ENCODE peak calls at places on chromosomes 12 and 14, in four cellular contexts. One of them, this sample, is unnamed.

GRCh38 chr14:105019861-105020814 is 745 bp downstream of the CDCA4 start:
- DNase-seq in HEK293T: peak
- DNase-seq in HepG2: no peak
- DNase-seq in K562: peak
- DNase-seq in this sample: peak

GRCh38 chr14:52268191-52269061 is 928 bp downstream of the PTGDR start:
- DNase-seq in K562: no peak
- DNase-seq in HepG2: no peak
- DNase-seq in HEK293T: no peak
- DNase-seq in this sample: peak

GRCh38 chr14:73944432-73945158 is 5.3 kb downstream of the FAM161B start:
- DNase-seq in HepG2: no peak
- DNase-seq in K562: no peak
- DNase-seq in HEK293T: no peak
- DNase-seq in this sample: no peak

GRCh38 chr12:31324116-31324844 is 1.7 kb downstream of the SINHCAF start:
- DNase-seq in K562: peak
- DNase-seq in HepG2: peak
- DNase-seq in HEK293T: peak
- DNase-seq in this sample: peak

GRCh38 chr12:54421873-54422250 is 2.8 kb upstream of the ITGA5 start:
- DNase-seq in HepG2: no peak
- DNase-seq in K562: no peak
- DNase-seq in HEK293T: no peak
- DNase-seq in this sample: no peak

GRCh38 chr14:29458547-29458946 is 469.1 kb downstream of the PRKD1 start:
- DNase-seq in HEK293T: no peak
- DNase-seq in K562: no peak
- DNase-seq in HepG2: no peak
- DNase-seq in this sample: no peak

GRCh38 chr12:70197362-70197744 is 45.9 kb upstream of the CNOT2 start:
- DNase-seq in HEK293T: no peak
- DNase-seq in K562: no peak
- DNase-seq in HepG2: no peak
- DNase-seq in this sample: no peak

GRCh38 chr12:52005903-52006703 is 643 bp upstream of the TAMALIN start:
- DNase-seq in HepG2: no peak
- DNase-seq in K562: no peak
- DNase-seq in HEK293T: no peak
- DNase-seq in this sample: peak

GRCh38 chr12:85156569-85156968 is 120.4 kb downstream of the LRRIQ1 start:
- DNase-seq in HepG2: no peak
- DNase-seq in HEK293T: no peak
- DNase-seq in K562: no peak
- DNase-seq in this sample: no peak

GRCh38 chr12:20376984-20377383 is 8.6 kb downstream of the PDE3A start:
- DNase-seq in K562: no peak
- DNase-seq in HEK293T: no peak
- DNase-seq in HepG2: no peak
- DNase-seq in this sample: no peak

GRCh38 chr12:131862994-131863710 is 31.3 kb upstream of the ULK1 start:
- DNase-seq in HEK293T: no peak
- DNase-seq in HepG2: no peak
- DNase-seq in K562: peak
- DNase-seq in this sample: no peak

GRCh38 chr12:50070314-50071060 is 13.1 kb downstream of the ASIC1 start:
- DNase-seq in K562: peak
- DNase-seq in HepG2: peak
- DNase-seq in HEK293T: peak
- DNase-seq in this sample: peak

GRCh38 chr14:36556811-36557433 is 25.5 kb downstream of the NKX2-8 start:
- DNase-seq in K562: peak
- DNase-seq in HEK293T: peak
- DNase-seq in HepG2: peak
- DNase-seq in this sample: peak

GRCh38 chr12:77402726-77403125 is 337.4 kb upstream of the E2F7 start:
- DNase-seq in HepG2: no peak
- DNase-seq in HEK293T: no peak
- DNase-seq in K562: no peak
- DNase-seq in this sample: no peak

GRCh38 chr14:101962503-101962874 is 1.9 kb upstream of the DYNC1H1 start:
- DNase-seq in K562: peak
- DNase-seq in HepG2: peak
- DNase-seq in HEK293T: no peak
- DNase-seq in this sample: no peak

GRCh38 chr12:41121374-41121773 is 66.7 kb upstream of the PDZRN4 start:
- DNase-seq in HEK293T: no peak
- DNase-seq in K562: no peak
- DNase-seq in HepG2: no peak
- DNase-seq in this sample: no peak

GRCh38 chr14:81289516-81289915 is 68.8 kb upstream of the GTF2A1 start:
- DNase-seq in K562: no peak
- DNase-seq in HEK293T: no peak
- DNase-seq in HepG2: no peak
- DNase-seq in this sample: no peak

GRCh38 chr12:11795192-11795909 is 145.9 kb downstream of the ETV6 start:
- DNase-seq in HEK293T: no peak
- DNase-seq in HepG2: no peak
- DNase-seq in K562: no peak
- DNase-seq in this sample: no peak

GRCh38 chr12:132524405-132524804 is 34.5 kb downstream of the FBRSL1 start:
- DNase-seq in HepG2: no peak
- DNase-seq in HEK293T: no peak
- DNase-seq in K562: no peak
- DNase-seq in this sample: no peak

GRCh38 chr14:80080601-80081000 is 130.7 kb downstream of the DIO2 start:
- DNase-seq in HepG2: no peak
- DNase-seq in K562: no peak
- DNase-seq in HEK293T: no peak
- DNase-seq in this sample: no peak

GRCh38 chr14:73943083-73943482 is 6.8 kb downstream of the FAM161B start:
- DNase-seq in HepG2: peak
- DNase-seq in K562: no peak
- DNase-seq in HEK293T: no peak
- DNase-seq in this sample: no peak

GRCh38 chr12:70660620-70661219 is 23.5 kb upstream of the PTPRB start:
- DNase-seq in K562: peak
- DNase-seq in HEK293T: no peak
- DNase-seq in HepG2: no peak
- DNase-seq in this sample: no peak

GRCh38 chr12:104790296-104791125 is 167.6 kb downstream of the SLC41A2 start:
- DNase-seq in HepG2: peak
- DNase-seq in HEK293T: peak
- DNase-seq in K562: peak
- DNase-seq in this sample: peak

GRCh38 chr14:103292426-103293374 is 41.3 kb upstream of the EIF5 start:
- DNase-seq in HEK293T: peak
- DNase-seq in K562: peak
- DNase-seq in HepG2: peak
- DNase-seq in this sample: peak

GRCh38 chr12:52645982-52646381 is 6.0 kb downstream of the KRT2 start:
- DNase-seq in HEK293T: no peak
- DNase-seq in K562: peak
- DNase-seq in HepG2: no peak
- DNase-seq in this sample: no peak

GRCh38 chr12:65741662-65742480 is 82.4 kb upstream of the HMGA2 start:
- DNase-seq in HEK293T: peak
- DNase-seq in HepG2: peak
- DNase-seq in K562: no peak
- DNase-seq in this sample: peak

GRCh38 chr12:94025730-94026129 is 122.6 kb upstream of the PLXNC1 start:
- DNase-seq in HepG2: no peak
- DNase-seq in K562: no peak
- DNase-seq in HEK293T: no peak
- DNase-seq in this sample: no peak

DNA sequence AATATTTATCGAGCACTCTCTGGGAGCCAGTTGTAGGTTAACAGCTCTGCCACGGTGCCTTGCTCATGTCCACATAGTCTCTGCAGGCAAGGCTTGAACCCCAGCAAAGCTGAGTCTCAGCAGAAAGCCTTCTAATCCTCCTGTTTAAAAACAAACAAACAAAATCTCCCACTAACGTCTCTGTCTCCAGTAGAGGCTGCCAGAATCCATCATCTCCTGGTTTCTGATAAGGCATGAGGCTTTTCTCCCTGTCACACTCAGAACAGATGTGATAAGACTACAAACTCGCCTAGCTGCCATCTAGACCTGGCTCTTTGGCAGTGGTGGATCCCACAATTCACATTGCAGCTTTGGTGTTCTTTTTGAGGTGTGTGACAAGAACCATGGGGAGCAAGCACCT is 813.2 kb downstream of the AACS start:
- DNase-seq in K562: no peak
- DNase-seq in HepG2: no peak
- DNase-seq in HEK293T: no peak
- DNase-seq in this sample: no peak
- TF ChIP-seq ELF4 in K562: no peak
- TF ChIP-seq ELF4 in HepG2: no peak
- TF ChIP-seq ELF4 in HEK293T: no peak
- TF ChIP-seq ELF4 in this sample: no peak

GRCh38 chr12:88923631-88924030 is 343.4 kb upstream of the KITLG start:
- DNase-seq in HEK293T: no peak
- DNase-seq in K562: no peak
- DNase-seq in HepG2: no peak
- DNase-seq in this sample: no peak

GRCh38 chr12:88921434-88921833 is 341.2 kb upstream of the KITLG start:
- DNase-seq in HEK293T: no peak
- DNase-seq in HepG2: no peak
- DNase-seq in K562: no peak
- DNase-seq in this sample: no peak

GRCh38 chr12:88921890-88922532 is 341.7 kb upstream of the KITLG start:
- DNase-seq in HepG2: no peak
- DNase-seq in K562: no peak
- DNase-seq in HEK293T: no peak
- DNase-seq in this sample: no peak

GRCh38 chr12:88924162-88924561 is 343.9 kb upstream of the KITLG start:
- DNase-seq in HEK293T: no peak
- DNase-seq in K562: no peak
- DNase-seq in HepG2: no peak
- DNase-seq in this sample: no peak

DNA sequence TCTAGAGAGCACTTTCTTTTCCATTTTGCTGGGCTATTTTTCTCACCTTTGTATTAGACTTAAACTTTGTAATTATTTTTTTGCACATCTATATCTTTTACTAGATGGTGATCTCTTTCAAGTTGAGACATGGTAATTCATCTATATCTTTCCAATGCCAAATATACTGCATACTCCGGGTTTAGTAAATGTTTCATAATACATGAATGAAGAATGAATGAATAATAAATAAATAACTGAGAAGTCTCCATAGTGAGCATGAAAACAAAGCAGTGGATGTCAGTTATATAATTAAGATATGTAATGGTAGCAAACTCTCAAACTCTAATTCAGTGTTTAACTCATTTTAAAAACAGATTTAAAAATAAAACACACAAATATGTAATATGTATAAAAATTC is 342.5 kb upstream of the KITLG start:
- DNase-seq in HEK293T: no peak
- DNase-seq in HepG2: no peak
- DNase-seq in K562: no peak
- DNase-seq in this sample: no peak
- TF ChIP-seq ELF4 in HEK293T: no peak
- TF ChIP-seq ELF4 in HepG2: no peak
- TF ChIP-seq ELF4 in K562: no peak
- TF ChIP-seq ELF4 in this sample: no peak

DNA sequence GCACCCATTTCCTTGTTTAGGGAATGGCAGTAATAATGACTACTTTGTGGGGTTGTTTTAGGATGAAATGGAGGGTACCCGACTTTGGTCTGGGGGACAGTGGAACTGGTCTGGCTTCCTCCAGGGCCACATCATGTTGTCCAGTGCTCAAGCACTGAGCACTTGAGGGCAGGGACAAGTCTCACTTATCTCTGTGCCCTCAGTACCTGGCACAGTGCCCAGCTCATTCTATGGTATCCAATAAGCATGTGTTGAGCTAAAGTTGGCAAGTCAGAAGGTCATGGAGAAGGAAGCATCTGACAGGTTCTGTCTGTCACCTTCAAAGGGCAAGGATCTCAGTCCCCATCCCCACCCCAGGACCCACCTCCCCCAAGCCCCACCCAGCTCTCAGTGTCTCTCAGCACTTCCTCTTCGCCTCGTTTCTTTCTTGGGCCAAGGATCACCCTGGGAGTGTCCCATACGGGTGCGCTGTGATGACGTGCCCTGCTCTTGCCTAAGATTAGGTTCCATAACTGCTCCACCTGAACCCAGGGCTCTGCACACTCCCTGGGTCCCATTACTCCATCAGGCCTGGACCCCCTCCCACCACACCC is 24.3 kb upstream of the TMEM106C start:
- DNase-seq in K562: no peak
- DNase-seq in HepG2: no peak
- DNase-seq in HEK293T: no peak
- DNase-seq in this sample: no peak
- TF ChIP-seq ELF4 in K562: no peak
- TF ChIP-seq ELF4 in HepG2: no peak
- TF ChIP-seq ELF4 in HEK293T: no peak
- TF ChIP-seq ELF4 in this sample: no peak

DNA sequence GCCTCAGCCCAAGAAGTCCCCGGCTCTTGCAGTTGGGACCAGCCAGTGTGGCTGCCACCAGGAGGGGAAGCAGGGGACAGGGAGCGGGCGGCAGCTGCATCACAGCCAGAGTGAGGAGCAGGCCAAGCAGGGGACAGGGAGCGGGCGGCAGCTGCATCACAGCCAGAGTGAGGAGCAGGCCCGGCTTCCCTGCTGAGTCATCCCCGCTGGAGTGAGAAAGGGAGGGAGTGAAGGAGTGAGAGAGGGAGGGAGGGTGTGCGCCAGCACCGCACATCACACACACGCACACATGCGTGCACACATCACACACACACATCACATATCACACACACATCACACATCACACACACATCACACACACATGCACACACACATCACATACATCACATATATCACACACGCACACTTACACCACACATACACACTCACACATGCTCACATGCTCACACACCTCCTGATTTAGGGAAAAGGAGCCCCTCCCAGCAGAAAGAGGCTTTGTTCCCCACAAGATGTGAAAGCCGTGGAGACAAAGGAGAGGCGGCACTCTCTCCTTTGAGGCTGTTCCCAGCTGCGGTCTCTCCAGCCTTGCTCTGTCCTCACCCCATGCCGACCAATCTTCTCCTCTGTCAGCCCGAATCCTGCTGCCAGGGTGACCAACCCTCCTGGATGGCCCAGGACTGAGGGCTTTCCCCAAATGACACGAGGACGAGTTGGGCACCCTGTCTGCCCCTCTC is 16.8 kb upstream of the ZDHHC22 start:
- DNase-seq in HEK293T: no peak
- DNase-seq in K562: peak
- DNase-seq in HepG2: no peak
- DNase-seq in this sample: peak
- TF ChIP-seq ELF4 in HEK293T: no peak
- TF ChIP-seq ELF4 in K562: no peak
- TF ChIP-seq ELF4 in HepG2: no peak
- TF ChIP-seq ELF4 in this sample: no peak

This sample was measured in WTC11.